ENCODE peak calls at places on chromosomes 13 and 19, in eight cellular contexts. V, N, P, J, H, T, O and X are unnamed samples.

GRCh38 chr13:109787135-109787954 is 962 bp upstream of the IRS2 start:
- DNase-seq in P (peak), T (peak), J (peak), N (peak), H (peak), O (peak), V (no peak), X (peak)

GRCh38 chr13:29743229-29743786 is 107.1 kb downstream of the UBL3 start:
- DNase-seq in O (no peak), N (no peak), V (no peak), J (no peak), H (peak), P (peak), T (peak), X (no peak)

GRCh38 chr19:752652-753517 is 2.0 kb downstream of the MISP start:
- DNase-seq in T (peak), N (no peak), H (peak), V (no peak), P (no peak), O (no peak), J (peak), X (no peak)

GRCh38 chr13:38415233-38415632 is 65.6 kb downstream of the UFM1 start:
- DNase-seq in T (peak), J (no peak), P (no peak), V (no peak), O (peak), H (no peak), N (peak), X (peak)

GRCh38 chr13:110347535-110348308 is 40.6 kb downstream of the COL4A2 start:
- DNase-seq in V (no peak), P (no peak), T (no peak), N (no peak), O (no peak), H (peak), J (no peak), X (no peak)

GRCh38 chr13:30735025-30735967 is at the start of gene ALOX5AP:
- DNase-seq in N (no peak), P (no peak), J (no peak), T (peak), V (no peak), H (no peak), O (peak), X (peak)

GRCh38 chr19:53157601-53158000 is 1.3 kb downstream of the ZNF347 start:
- DNase-seq in O (no peak), V (no peak), N (peak), P (peak), J (no peak), H (no peak), T (no peak), X (no peak)

GRCh38 chr19:38004100-38004504 is 97.1 kb downstream of the SIPA1L3 start:
- DNase-seq in J (no peak), O (no peak), P (no peak), N (no peak), V (no peak), T (no peak), H (no peak), X (no peak)

GRCh38 chr19:14091086-14091884 is 734 bp upstream of the SAMD1 start:
- DNase-seq in V (no peak), O (peak), T (peak), N (peak), J (peak), H (no peak), P (no peak), X (peak)

GRCh38 chr19:55253842-55254624 is 4.8 kb downstream of the PPP6R1 start:
- DNase-seq in V (no peak), H (no peak), T (peak), O (peak), P (no peak), N (no peak), J (no peak), X (peak)

GRCh38 chr13:18951412-18951811 is 230.2 kb downstream of the TUBA3C start:
- DNase-seq in V (no peak), T (no peak), N (no peak), P (no peak), H (no peak), O (no peak), J (no peak), X (no peak)

GRCh38 chr13:79491715-79492114 is 10.8 kb downstream of the NDFIP2 start:
- DNase-seq in O (no peak), H (no peak), T (no peak), V (no peak), J (no peak), N (no peak), P (no peak), X (no peak)

GRCh38 chr13:100588350-100589177 is at the start of gene GGACT:
- DNase-seq in J (peak), V (no peak), T (peak), H (peak), O (peak), N (peak), P (peak), X (peak)

GRCh38 chr13:33053397-33054066 is 37.3 kb downstream of the KL start:
- DNase-seq in P (no peak), N (no peak), H (no peak), V (no peak), O (no peak), J (no peak), T (no peak), X (no peak)

GRCh38 chr19:33468361-33469170 is 53.0 kb downstream of the PEPD start:
- DNase-seq in V (no peak), N (no peak), J (no peak), H (no peak), P (no peak), O (no peak), T (no peak), X (no peak)

GRCh38 chr19:18765224-18765623 is 25.9 kb downstream of the COMP start:
- DNase-seq in O (peak), P (no peak), H (no peak), N (no peak), T (peak), V (no peak), J (no peak), X (no peak)

GRCh38 chr13:44022196-44022595 is 142.5 kb downstream of the LACC1 start:
- DNase-seq in H (no peak), N (no peak), O (no peak), P (no peak), T (no peak), J (no peak), V (no peak), X (no peak)

GRCh38 chr19:57672466-57672865 is 3.7 kb downstream of the ZSCAN4 start:
- DNase-seq in V (no peak), O (no peak), H (no peak), N (no peak), J (no peak), T (no peak), P (no peak), X (no peak)

GRCh38 chr13:31225180-31225579 is 25.4 kb downstream of the B3GLCT start:
- DNase-seq in P (no peak), H (no peak), N (no peak), J (no peak), O (no peak), T (no peak), V (no peak), X (no peak)

GRCh38 chr19:39997595-39998216 is 846 bp downstream of the ZNF546 start:
- DNase-seq in P (peak), O (no peak), T (no peak), N (no peak), J (no peak), H (no peak), V (no peak), X (peak)

GRCh38 chr19:2460245-2460644 is 3.5 kb upstream of the LMNB2 start:
- DNase-seq in J (no peak), H (no peak), V (no peak), P (no peak), O (no peak), N (no peak), T (no peak), X (no peak)

GRCh38 chr19:35399948-35400772 is 29.3 kb downstream of the GPR42 start:
- DNase-seq in O (no peak), J (no peak), T (no peak), V (no peak), N (no peak), P (no peak), H (no peak), X (no peak)

GRCh38 chr13:26660185-26660584 is 100.4 kb downstream of the GPR12 start:
- DNase-seq in J (no peak), N (no peak), P (no peak), H (no peak), T (no peak), V (no peak), O (no peak), X (no peak)

GRCh38 chr19:47446534-47447469 is 24.9 kb downstream of the SLC8A2 start:
- DNase-seq in T (peak), V (no peak), H (no peak), N (no peak), O (no peak), J (no peak), P (peak), X (no peak)

GRCh38 chr19:681029-681626 is 4.9 kb downstream of the FSTL3 start:
- DNase-seq in J (no peak), H (no peak), O (peak), N (peak), P (peak), V (no peak), T (peak), X (peak)

GRCh38 chr19:15330801-15331418 is 1.4 kb downstream of the BRD4 start:
- DNase-seq in P (peak), V (no peak), H (no peak), T (peak), N (no peak), O (peak), J (no peak), X (peak)

GRCh38 chr19:50778906-50779430 is 8.7 kb downstream of the GPR32 start:
- DNase-seq in J (no peak), N (no peak), P (no peak), T (no peak), V (no peak), O (no peak), H (no peak), X (peak)

GRCh38 chr19:16914421-16914820 is 25.6 kb downstream of the F2RL3 start:
- DNase-seq in H (no peak), T (no peak), V (no peak), O (no peak), J (no peak), N (no peak), P (no peak), X (no peak)

GRCh38 chr13:30148171-30148754 is 159.1 kb downstream of the KATNAL1 start:
- DNase-seq in P (no peak), V (no peak), J (no peak), T (no peak), O (peak), H (no peak), N (no peak), X (no peak)

GRCh38 chr13:66927562-66927961 is 302.6 kb downstream of the PCDH9 start:
- DNase-seq in O (no peak), V (no peak), H (no peak), T (no peak), P (no peak), N (no peak), J (no peak), X (no peak)

GRCh38 chr19:8517551-8518442 is 3.8 kb upstream of the ZNF414 start:
- DNase-seq in V (no peak), N (no peak), J (no peak), P (no peak), O (peak), T (no peak), H (no peak), X (no peak)

GRCh38 chr19:10701955-10702307 is 692 bp downstream of the QTRT1 start:
- DNase-seq in O (peak), N (peak), J (no peak), V (no peak), H (no peak), T (peak), P (peak), X (peak)
- TF ChIP-seq CTCF in O (peak), N (peak), J (no peak), V (no peak), H (no peak), T (no peak), P (no peak), X (no peak)

GRCh38 chr13:24270639-24271131 is 38.7 kb upstream of the C1QTNF9 start:
- DNase-seq in O (no peak), J (no peak), N (no peak), T (peak), H (peak), P (peak), V (peak), X (peak)
- TF ChIP-seq CTCF in O (no peak), J (no peak), N (no peak), T (peak), H (no peak), P (peak), V (peak), X (no peak)

GRCh38 chr19:11963566-11964355 is 1.1 kb upstream of the ZNF763 start:
- DNase-seq in P (peak), J (peak), O (peak), N (peak), V (no peak), H (peak), T (peak), X (peak)

GRCh38 chr19:11970174-11970573 is 5.3 kb downstream of the ZNF763 start:
- DNase-seq in V (no peak), N (no peak), T (no peak), P (no peak), O (no peak), J (no peak), H (no peak), X (no peak)

GRCh38 chr19:11964858-11965645 is at the start of gene ZNF763:
- DNase-seq in P (peak), H (peak), N (peak), T (peak), O (peak), V (peak), J (peak), X (peak)

DNA sequence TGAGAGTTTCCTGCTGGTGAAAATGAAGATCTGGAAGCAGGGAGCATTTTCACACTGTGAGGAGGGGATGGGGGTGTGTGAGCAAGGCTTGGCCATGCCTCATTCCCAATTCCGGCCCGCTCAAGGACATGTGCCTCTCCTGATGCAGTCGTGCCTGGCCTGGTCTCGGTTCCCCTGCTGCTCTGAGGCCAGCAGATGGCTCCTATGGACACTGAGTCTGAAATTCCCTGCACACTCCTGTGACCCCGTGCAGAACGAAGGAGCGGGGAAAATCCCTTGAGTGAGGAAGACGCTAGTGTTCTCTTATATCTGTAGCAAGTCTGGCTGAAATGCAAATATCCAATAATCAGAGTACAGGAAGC is 363 bp upstream of the ZNF763 start:
- DNase-seq in O (no peak), V (no peak), H (peak), J (no peak), P (no peak), T (no peak), N (peak), X (no peak)
- TF ChIP-seq CTCF in O (no peak), V (peak), H (peak), J (no peak), P (no peak), T (no peak), N (peak), X (no peak)

DNA sequence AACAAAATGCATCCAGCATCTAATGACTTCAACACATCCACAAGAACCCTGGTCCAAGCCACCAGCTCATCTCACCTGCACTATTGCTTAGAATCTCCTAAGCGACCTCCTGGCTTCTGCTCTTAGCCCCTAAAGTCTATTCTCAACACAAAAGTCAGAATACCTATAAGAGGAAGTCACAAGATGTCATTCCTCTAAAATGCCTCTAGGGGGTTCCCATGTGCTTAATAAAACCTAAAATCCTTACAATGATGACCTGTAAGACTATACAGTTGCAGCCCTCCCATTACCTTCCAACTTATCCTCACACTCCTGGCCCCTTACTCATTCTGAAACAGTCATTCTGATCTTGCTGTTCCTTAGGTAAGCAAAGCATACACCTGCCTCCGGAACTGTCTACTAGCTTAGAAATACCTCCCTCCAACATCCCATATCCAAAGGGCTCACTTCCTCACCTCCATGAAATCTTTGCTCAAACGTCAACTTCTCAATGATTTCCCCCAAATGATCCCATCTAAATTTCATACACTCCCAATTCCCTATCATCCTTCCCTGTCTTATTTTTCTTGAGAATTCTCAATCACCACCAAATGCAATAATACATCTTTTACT is 10.0 kb downstream of the ATP7B start:
- DNase-seq in J (no peak), P (no peak), O (peak), V (no peak), N (no peak), H (no peak), T (no peak), X (peak)
- TF ChIP-seq CTCF in J (peak), P (peak), O (peak), V (peak), N (peak), H (peak), T (peak), X (peak)